ENCODE peak calls at places on chromosomes 13 and 19, in five cellular contexts. U, I, Y, W and N are unnamed samples.

GRCh38 chr19:36257512-36257876 is 42.6 kb downstream of the ZNF146 start:
- DNase-seq in Y (no peak), U (no peak), W (peak; percentile 41), I (no peak), N (no peak)

GRCh38 chr13:23506071-23506820 is 64.0 kb upstream of the TNFRSF19 start:
- DNase-seq in Y (no peak), W (no peak), I (peak; percentile 72), U (no peak), N (no peak)

GRCh38 chr13:110044521-110045200 is 258.3 kb upstream of the IRS2 start:
- DNase-seq in Y (no peak), W (no peak), U (no peak), I (peak; percentile 63), N (no peak)

GRCh38 chr19:6802336-6803035 is 30.0 kb downstream of the VAV1 start:
- DNase-seq in I (no peak), U (peak; percentile 34), Y (peak; percentile 44), W (peak; percentile 52), N (no peak)

GRCh38 chr19:16290692-16291091 is 33.9 kb upstream of the KLF2 start:
- DNase-seq in Y (no peak), W (no peak), I (no peak), U (no peak), N (no peak)

GRCh38 chr19:38869160-38869835 is 8.8 kb downstream of the RINL start:
- DNase-seq in I (no peak), Y (peak; percentile 66), U (no peak), W (no peak), N (no peak)

GRCh38 chr19:2992958-2993357 is 15.6 kb downstream of the TLE6 start:
- DNase-seq in Y (no peak), U (no peak), W (no peak), I (no peak), N (no peak)

GRCh38 chr13:102777716-102778115 is 4.1 kb upstream of the TEX30 start:
- DNase-seq in W (no peak), U (no peak), I (no peak), Y (no peak), N (no peak)

GRCh38 chr13:96089749-96090239 is at the start of gene HS6ST3:
- DNase-seq in W (peak; percentile 59), I (peak; percentile 14), Y (peak; percentile 28), U (no peak), N (no peak)

GRCh38 chr19:23263870-23264590 is 13.8 kb upstream of the ZNF724 start:
- DNase-seq in U (no peak), I (no peak), Y (no peak), W (peak; percentile 40), N (peak; percentile 39)

GRCh38 chr19:44752816-44753618 is 4.5 kb downstream of the BCL3 start:
- DNase-seq in Y (peak; percentile 94), W (peak; percentile 94), U (peak; percentile 95), I (peak; percentile 99), N (peak; percentile 92)
- H3K4me1 ChIP-seq in Y (peaks cover 52% of the 10 kb centered on the region), W (peaks cover 56% of the 10 kb centered on the region), U (peaks cover 68% of the 10 kb centered on the region), I (peaks cover 48% of the 10 kb centered on the region), N (peaks cover 22% of the 10 kb centered on the region)

DNA sequence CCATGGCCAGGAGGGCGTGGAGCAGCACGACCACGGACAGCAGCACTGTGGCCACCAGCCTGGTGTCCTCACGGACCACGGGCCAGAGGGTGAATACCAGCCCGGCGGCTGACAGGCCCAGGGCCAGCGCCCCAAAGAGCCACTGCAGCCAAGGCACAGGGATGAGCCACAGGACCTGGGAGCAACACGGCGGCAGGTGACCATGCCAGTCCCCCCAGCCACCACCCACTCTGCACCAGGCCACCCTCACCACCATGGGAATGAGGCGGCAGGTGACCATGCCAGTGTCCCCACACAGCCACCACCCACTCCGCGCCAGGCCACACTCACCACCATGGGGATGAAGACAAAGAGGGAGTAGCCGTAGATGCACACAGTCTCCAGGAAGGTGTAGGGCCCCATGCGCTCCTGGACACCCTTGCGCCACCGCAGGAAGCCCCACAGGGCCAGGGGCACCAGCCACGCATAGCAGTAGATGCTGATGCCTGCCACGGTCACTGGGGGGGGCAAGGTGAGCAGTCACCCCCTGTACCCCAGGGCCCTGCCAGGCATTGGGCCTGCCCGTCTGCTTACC is 4.8 kb downstream of the YIPF2 start:
- DNase-seq in U (no peak), I (no peak), Y (no peak), W (no peak), N (no peak)
- H3K4me1 ChIP-seq in U (peaks cover 10% of the 10 kb centered on the region), I (peaks cover 2% of the 10 kb centered on the region), Y (peaks cover 8% of the 10 kb centered on the region), W (peaks cover 8% of the 10 kb centered on the region), N (no peaks in the 10 kb centered on the region)

DNA sequence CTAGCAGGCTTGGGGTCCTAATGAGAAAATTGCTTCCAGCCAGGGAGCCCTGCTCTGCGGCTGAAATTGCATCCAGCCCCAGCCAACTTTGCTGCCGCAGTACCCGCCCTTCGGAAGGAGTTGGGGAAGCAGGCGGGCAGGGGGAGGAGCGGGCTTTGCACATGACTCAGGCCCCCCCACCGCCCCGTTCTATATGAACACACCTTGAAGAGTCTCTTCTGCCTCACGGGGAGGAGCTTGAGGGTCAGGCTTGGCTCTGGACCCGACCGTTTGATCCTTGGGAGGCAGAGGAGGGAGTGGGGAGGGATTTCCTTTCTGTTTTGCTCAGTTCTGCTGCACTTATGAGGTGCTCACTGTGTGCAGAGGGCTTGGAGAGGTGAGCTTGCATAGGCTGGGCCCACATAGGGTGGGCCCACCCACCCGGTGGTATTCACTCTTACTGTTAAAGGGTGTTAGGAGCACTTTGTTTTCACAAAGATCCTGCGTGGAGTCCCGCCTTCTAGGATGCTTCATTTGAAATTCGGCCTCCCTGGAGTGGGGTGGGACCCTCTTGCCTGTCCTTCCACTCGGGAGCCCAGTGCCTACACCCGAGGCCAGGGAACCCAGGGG is 46.5 kb downstream of the LYL1 start:
- DNase-seq in Y (peak; percentile 55), U (no peak), I (peak; percentile 92), W (no peak), N (peak; percentile 31)
- H3K4me1 ChIP-seq in Y (peaks cover 60% of the 10 kb centered on the region), U (peaks cover 15% of the 10 kb centered on the region), I (peaks cover 73% of the 10 kb centered on the region), W (peaks cover 11% of the 10 kb centered on the region), N (peaks cover 20% of the 10 kb centered on the region)

DNA sequence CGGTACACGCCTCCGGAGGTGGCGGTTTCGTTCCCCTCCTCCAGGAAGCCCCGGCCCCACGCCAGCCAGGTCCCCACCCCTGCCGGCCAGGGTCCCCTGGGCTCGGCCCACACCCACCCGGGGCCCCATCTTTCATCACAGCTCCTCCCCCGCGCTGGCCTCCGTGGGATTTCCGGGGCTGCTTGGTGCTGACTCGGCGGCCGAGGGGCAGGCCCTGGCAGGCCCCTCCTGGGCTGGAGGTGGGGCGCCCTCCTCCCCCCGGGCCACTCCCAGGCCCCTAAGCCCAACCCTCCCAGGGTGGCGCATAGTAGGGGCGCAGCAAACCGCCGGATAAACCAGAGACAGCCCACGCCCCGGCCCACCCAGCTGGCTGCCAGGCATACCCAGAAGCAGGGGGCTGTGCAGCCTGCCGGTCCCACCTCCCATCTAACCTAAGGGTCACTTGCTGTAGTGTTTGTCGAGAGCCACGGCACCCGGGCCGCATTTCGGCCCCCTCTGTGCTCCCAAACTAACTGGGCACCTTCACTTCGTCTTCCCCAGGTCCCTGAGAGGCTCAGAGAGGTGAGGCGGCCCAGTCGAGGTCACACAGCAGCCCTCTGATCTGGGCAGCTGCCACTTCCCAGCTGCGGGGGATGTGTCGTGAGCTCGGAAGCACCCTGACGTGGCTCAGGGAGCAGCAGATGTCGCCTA is 6.6 kb downstream of the ZBTB7A start:
- DNase-seq in U (peak; percentile 46), I (no peak), W (peak; percentile 58), Y (peak; percentile 92), N (peak; percentile 63)
- H3K4me1 ChIP-seq in U (peaks cover 73% of the 10 kb centered on the region), I (peaks cover 52% of the 10 kb centered on the region), W (peaks cover 68% of the 10 kb centered on the region), Y (peaks cover 71% of the 10 kb centered on the region), N (peaks cover 24% of the 10 kb centered on the region)

GRCh38 chr19:43739419-43739818 is 15.3 kb downstream of the SMG9 start:
- DNase-seq in U (no peak), I (no peak), W (no peak), Y (peak; percentile 77), N (no peak)

GRCh38 chr19:43735013-43735412 is 19.1 kb downstream of the IRGC start:
- DNase-seq in Y (no peak), U (no peak), W (no peak), I (no peak), N (no peak)

GRCh38 chr19:43738780-43739211 is 16.0 kb downstream of the SMG9 start:
- DNase-seq in Y (peak; percentile 70), W (no peak), U (no peak), I (peak; percentile 33), N (no peak)

GRCh38 chr19:43739836-43740235 is 14.9 kb downstream of the SMG9 start:
- DNase-seq in W (no peak), U (no peak), Y (peak; percentile 85), I (no peak), N (peak; percentile 42)

GRCh38 chr19:43735957-43736356 is 18.8 kb downstream of the SMG9 start:
- DNase-seq in U (no peak), I (peak; percentile 41), Y (no peak), W (no peak), N (no peak)
- H3K4me1 ChIP-seq in U (no peaks in the 10 kb centered on the region), I (peaks cover 4% of the 10 kb centered on the region), Y (peaks cover 22% of the 10 kb centered on the region), W (no peaks in the 10 kb centered on the region), N (peaks cover 7% of the 10 kb centered on the region)

GRCh38 chr19:27972291-27973040 is 1240.5 kb downstream of the UQCRFS1 start:
- DNase-seq in I (peak; percentile 90), W (no peak), Y (no peak), U (no peak), N (peak; percentile 41)

GRCh38 chr19:27974082-27974513 is 1238.9 kb downstream of the UQCRFS1 start:
- DNase-seq in Y (peak; percentile 36), I (peak; percentile 56), W (peak; percentile 59), U (no peak), N (no peak)

GRCh38 chr19:27971869-27972268 is 1241.1 kb downstream of the UQCRFS1 start:
- DNase-seq in I (no peak), Y (no peak), U (no peak), W (no peak), N (no peak)

GRCh38 chr19:27975419-27976005 is 1237.4 kb downstream of the UQCRFS1 start:
- DNase-seq in W (no peak), I (no peak), Y (no peak), U (no peak), N (no peak)

GRCh38 chr19:27971071-27971470 is 1241.9 kb downstream of the UQCRFS1 start:
- DNase-seq in U (no peak), Y (no peak), I (peak; percentile 88), W (no peak), N (peak; percentile 41)
- H3K4me1 ChIP-seq in U (no peaks in the 10 kb centered on the region), Y (no peaks in the 10 kb centered on the region), I (no peaks in the 10 kb centered on the region), W (no peaks in the 10 kb centered on the region), N (no peaks in the 10 kb centered on the region)

GRCh38 chr13:35143123-35143522 is 201.1 kb downstream of the NBEA start:
- DNase-seq in W (no peak), I (no peak), Y (no peak), U (no peak), N (no peak)
- H3K4me1 ChIP-seq in W (no peaks in the 10 kb centered on the region), I (no peaks in the 10 kb centered on the region), Y (no peaks in the 10 kb centered on the region), U (no peaks in the 10 kb centered on the region), N (no peaks in the 10 kb centered on the region)

GRCh38 chr13:41487222-41487621 is 29.9 kb downstream of the RGCC start:
- DNase-seq in Y (no peak), W (no peak), I (no peak), U (no peak), N (no peak)

GRCh38 chr13:41494202-41494601 is 36.9 kb downstream of the RGCC start:
- DNase-seq in W (no peak), I (no peak), U (no peak), Y (no peak), N (peak; percentile 39)

GRCh38 chr13:41492432-41493267 is 35.3 kb downstream of the RGCC start:
- DNase-seq in W (no peak), I (no peak), Y (no peak), U (peak; percentile 58), N (no peak)

GRCh38 chr13:41488124-41488523 is 30.8 kb downstream of the RGCC start:
- DNase-seq in Y (no peak), W (no peak), I (no peak), U (no peak), N (no peak)

GRCh38 chr13:41490616-41491015 is 33.3 kb downstream of the RGCC start:
- DNase-seq in Y (no peak), U (no peak), W (no peak), I (no peak), N (no peak)
- H3K4me1 ChIP-seq in Y (no peaks in the 10 kb centered on the region), U (peaks cover 65% of the 10 kb centered on the region), W (no peaks in the 10 kb centered on the region), I (no peaks in the 10 kb centered on the region), N (no peaks in the 10 kb centered on the region)

GRCh38 chr19:1875646-1876493 is 9.4 kb downstream of the ABHD17A start:
- DNase-seq in W (peak; percentile 95), Y (peak; percentile 94), U (peak; percentile 80), I (peak; percentile 86), N (peak; percentile 75)
- H3K4me1 ChIP-seq in W (peaks cover 45% of the 10 kb centered on the region), Y (peaks cover 19% of the 10 kb centered on the region), U (peaks cover 46% of the 10 kb centered on the region), I (peaks cover 9% of the 10 kb centered on the region), N (peaks cover 13% of the 10 kb centered on the region)